ENCODE peak calls at places on chromosomes 1 and 21, in nine cellular contexts. One of them, this sample, is unnamed.

GRCh38 chr1:43991476-43992231 is at the start of gene CCDC24:
- DNase-seq in BJ: peak; percentile 40
- DNase-seq in K562: peak; percentile 94
- DNase-seq in CD8-positive, alpha-beta T cell: peak; percentile 84
- DNase-seq in IMR-90: peak; percentile 67
- DNase-seq in ascending aorta: peak; percentile 95
- DNase-seq in glutamatergic neuron: peak; percentile 67
- DNase-seq in brain microvascular endothelial cell: peak; percentile 54
- DNase-seq in dorsolateral prefrontal cortex: peak; percentile 86
- DNase-seq in this sample: peak; percentile 83

GRCh38 chr1:172948457-172948856 is 102.3 kb downstream of the TNFSF18 start:
- DNase-seq in CD8-positive, alpha-beta T cell: no peak
- DNase-seq in K562: no peak
- DNase-seq in dorsolateral prefrontal cortex: no peak
- DNase-seq in IMR-90: peak; percentile 96
- DNase-seq in brain microvascular endothelial cell: peak; percentile 92
- DNase-seq in glutamatergic neuron: no peak
- DNase-seq in ascending aorta: no peak
- DNase-seq in BJ: no peak
- DNase-seq in this sample: no peak

GRCh38 chr1:3678361-3679097 is 26.2 kb downstream of the TP73 start:
- DNase-seq in CD8-positive, alpha-beta T cell: no peak
- DNase-seq in dorsolateral prefrontal cortex: no peak
- DNase-seq in K562: no peak
- DNase-seq in ascending aorta: no peak
- DNase-seq in glutamatergic neuron: peak; percentile 17
- DNase-seq in brain microvascular endothelial cell: no peak
- DNase-seq in BJ: no peak
- DNase-seq in IMR-90: no peak
- DNase-seq in this sample: no peak

GRCh38 chr1:75234499-75235064 is 100.4 kb downstream of the LHX8 start:
- DNase-seq in dorsolateral prefrontal cortex: no peak
- DNase-seq in glutamatergic neuron: no peak
- DNase-seq in IMR-90: no peak
- DNase-seq in brain microvascular endothelial cell: no peak
- DNase-seq in BJ: no peak
- DNase-seq in ascending aorta: no peak
- DNase-seq in K562: no peak
- DNase-seq in CD8-positive, alpha-beta T cell: no peak
- DNase-seq in this sample: no peak

GRCh38 chr1:46508760-46509159 is 19.1 kb downstream of the DMBX1 start:
- DNase-seq in brain microvascular endothelial cell: no peak
- DNase-seq in BJ: no peak
- DNase-seq in CD8-positive, alpha-beta T cell: no peak
- DNase-seq in IMR-90: peak; percentile 15
- DNase-seq in glutamatergic neuron: no peak
- DNase-seq in K562: peak; percentile 86
- DNase-seq in ascending aorta: no peak
- DNase-seq in dorsolateral prefrontal cortex: no peak
- DNase-seq in this sample: no peak

GRCh38 chr1:47432071-47433036 is 5.5 kb upstream of the FOXD2 start:
- DNase-seq in ascending aorta: peak; percentile 89
- DNase-seq in brain microvascular endothelial cell: peak; percentile 85
- DNase-seq in IMR-90: peak; percentile 79
- DNase-seq in BJ: no peak
- DNase-seq in glutamatergic neuron: peak; percentile 90
- DNase-seq in dorsolateral prefrontal cortex: peak; percentile 74
- DNase-seq in CD8-positive, alpha-beta T cell: peak; percentile 73
- DNase-seq in K562: peak; percentile 71
- DNase-seq in this sample: peak; percentile 90

GRCh38 chr21:46118305-46118870 is 20.5 kb downstream of the COL6A2 start:
- DNase-seq in ascending aorta: peak; percentile 60
- DNase-seq in BJ: no peak
- DNase-seq in CD8-positive, alpha-beta T cell: no peak
- DNase-seq in glutamatergic neuron: no peak
- DNase-seq in dorsolateral prefrontal cortex: peak; percentile 14
- DNase-seq in K562: no peak
- DNase-seq in IMR-90: no peak
- DNase-seq in brain microvascular endothelial cell: no peak
- DNase-seq in this sample: peak; percentile 1

GRCh38 chr1:67724928-67725560 is 40.0 kb downstream of the GADD45A start:
- DNase-seq in brain microvascular endothelial cell: peak; percentile 92
- DNase-seq in BJ: peak; percentile 66
- DNase-seq in ascending aorta: no peak
- DNase-seq in IMR-90: peak; percentile 85
- DNase-seq in CD8-positive, alpha-beta T cell: no peak
- DNase-seq in K562: no peak
- DNase-seq in dorsolateral prefrontal cortex: no peak
- DNase-seq in glutamatergic neuron: no peak
- DNase-seq in this sample: no peak

GRCh38 chr1:212827377-212827776 is 20.1 kb downstream of the SPATA45 start:
- DNase-seq in BJ: no peak
- DNase-seq in dorsolateral prefrontal cortex: no peak
- DNase-seq in IMR-90: no peak
- DNase-seq in ascending aorta: no peak
- DNase-seq in brain microvascular endothelial cell: no peak
- DNase-seq in CD8-positive, alpha-beta T cell: no peak
- DNase-seq in glutamatergic neuron: no peak
- DNase-seq in K562: no peak
- DNase-seq in this sample: no peak

GRCh38 chr1:226129230-226129629 is 57.3 kb downstream of the ACBD3 start:
- DNase-seq in CD8-positive, alpha-beta T cell: no peak
- DNase-seq in IMR-90: no peak
- DNase-seq in K562: no peak
- DNase-seq in glutamatergic neuron: no peak
- DNase-seq in BJ: no peak
- DNase-seq in dorsolateral prefrontal cortex: no peak
- DNase-seq in brain microvascular endothelial cell: no peak
- DNase-seq in ascending aorta: no peak
- DNase-seq in this sample: no peak

GRCh38 chr1:28322209-28322608 is 6.6 kb upstream of the MED18 start:
- DNase-seq in IMR-90: no peak
- DNase-seq in dorsolateral prefrontal cortex: no peak
- DNase-seq in BJ: no peak
- DNase-seq in brain microvascular endothelial cell: no peak
- DNase-seq in K562: no peak
- DNase-seq in CD8-positive, alpha-beta T cell: no peak
- DNase-seq in glutamatergic neuron: no peak
- DNase-seq in ascending aorta: no peak
- DNase-seq in this sample: no peak

GRCh38 chr1:96080925-96081324 is 640.7 kb upstream of the PTBP2 start:
- DNase-seq in K562: no peak
- DNase-seq in CD8-positive, alpha-beta T cell: no peak
- DNase-seq in ascending aorta: no peak
- DNase-seq in dorsolateral prefrontal cortex: no peak
- DNase-seq in brain microvascular endothelial cell: no peak
- DNase-seq in glutamatergic neuron: no peak
- DNase-seq in BJ: no peak
- DNase-seq in IMR-90: peak; percentile 16
- DNase-seq in this sample: no peak
- TF ChIP-seq CTCF in K562: no peak
- TF ChIP-seq CTCF in CD8-positive, alpha-beta T cell: no peak
- TF ChIP-seq CTCF in ascending aorta: no peak
- TF ChIP-seq CTCF in dorsolateral prefrontal cortex: no peak
- TF ChIP-seq CTCF in brain microvascular endothelial cell: no peak
- TF ChIP-seq CTCF in glutamatergic neuron: no peak
- TF ChIP-seq CTCF in BJ: no peak
- TF ChIP-seq CTCF in IMR-90: peak; percentile 22
- TF ChIP-seq CTCF in this sample: no peak

GRCh38 chr1:33149453-33150190 is 32.2 kb downstream of the TRIM62 start:
- DNase-seq in CD8-positive, alpha-beta T cell: no peak
- DNase-seq in dorsolateral prefrontal cortex: no peak
- DNase-seq in K562: no peak
- DNase-seq in BJ: no peak
- DNase-seq in glutamatergic neuron: no peak
- DNase-seq in ascending aorta: no peak
- DNase-seq in IMR-90: no peak
- DNase-seq in brain microvascular endothelial cell: no peak
- DNase-seq in this sample: no peak

GRCh38 chr1:33146038-33146437 is 35.8 kb downstream of the TRIM62 start:
- DNase-seq in BJ: no peak
- DNase-seq in brain microvascular endothelial cell: no peak
- DNase-seq in dorsolateral prefrontal cortex: no peak
- DNase-seq in K562: no peak
- DNase-seq in IMR-90: no peak
- DNase-seq in glutamatergic neuron: no peak
- DNase-seq in ascending aorta: no peak
- DNase-seq in CD8-positive, alpha-beta T cell: no peak
- DNase-seq in this sample: no peak

GRCh38 chr1:33147275-33147996 is 34.4 kb downstream of the TRIM62 start:
- DNase-seq in brain microvascular endothelial cell: no peak
- DNase-seq in CD8-positive, alpha-beta T cell: no peak
- DNase-seq in K562: no peak
- DNase-seq in ascending aorta: no peak
- DNase-seq in glutamatergic neuron: no peak
- DNase-seq in dorsolateral prefrontal cortex: no peak
- DNase-seq in IMR-90: no peak
- DNase-seq in BJ: no peak
- DNase-seq in this sample: no peak

GRCh38 chr1:33148615-33149014 is 33.2 kb downstream of the TRIM62 start:
- DNase-seq in BJ: no peak
- DNase-seq in ascending aorta: no peak
- DNase-seq in dorsolateral prefrontal cortex: no peak
- DNase-seq in CD8-positive, alpha-beta T cell: no peak
- DNase-seq in brain microvascular endothelial cell: no peak
- DNase-seq in IMR-90: no peak
- DNase-seq in K562: no peak
- DNase-seq in glutamatergic neuron: no peak
- DNase-seq in this sample: no peak

DNA sequence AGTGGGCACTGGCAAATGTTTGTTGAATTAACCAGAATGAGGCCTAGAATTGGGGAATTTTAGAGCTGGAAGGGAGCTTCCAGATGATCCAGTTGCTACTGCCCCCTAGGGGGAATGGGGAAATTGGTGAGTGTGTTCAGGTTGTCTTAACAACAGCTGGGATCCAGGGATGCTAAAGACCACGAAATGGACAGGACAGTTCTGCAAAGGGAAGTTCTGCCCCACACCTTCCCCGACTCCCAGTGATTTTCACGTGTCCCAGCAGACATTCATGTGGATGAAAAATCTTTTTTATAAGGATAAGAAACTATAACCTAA is 33.9 kb downstream of the TRIM62 start:
- DNase-seq in K562: peak; percentile 46
- DNase-seq in IMR-90: peak; percentile 59
- DNase-seq in BJ: no peak
- DNase-seq in CD8-positive, alpha-beta T cell: no peak
- DNase-seq in dorsolateral prefrontal cortex: no peak
- DNase-seq in brain microvascular endothelial cell: peak; percentile 38
- DNase-seq in ascending aorta: no peak
- DNase-seq in glutamatergic neuron: no peak
- DNase-seq in this sample: no peak
- TF ChIP-seq CTCF in K562: peak; percentile 76
- TF ChIP-seq CTCF in IMR-90: peak; percentile 58
- TF ChIP-seq CTCF in BJ: peak; percentile 52
- TF ChIP-seq CTCF in CD8-positive, alpha-beta T cell: no peak
- TF ChIP-seq CTCF in dorsolateral prefrontal cortex: peak; percentile 26
- TF ChIP-seq CTCF in brain microvascular endothelial cell: peak; percentile 72
- TF ChIP-seq CTCF in ascending aorta: no peak
- TF ChIP-seq CTCF in glutamatergic neuron: peak; percentile 17
- TF ChIP-seq CTCF in this sample: peak; percentile 17

GRCh38 chr1:107532318-107532717 is 391.5 kb downstream of the NTNG1 start:
- DNase-seq in IMR-90: no peak
- DNase-seq in CD8-positive, alpha-beta T cell: no peak
- DNase-seq in brain microvascular endothelial cell: no peak
- DNase-seq in K562: no peak
- DNase-seq in ascending aorta: no peak
- DNase-seq in dorsolateral prefrontal cortex: no peak
- DNase-seq in glutamatergic neuron: peak; percentile 44
- DNase-seq in BJ: no peak
- DNase-seq in this sample: no peak
- TF ChIP-seq CTCF in IMR-90: no peak
- TF ChIP-seq CTCF in CD8-positive, alpha-beta T cell: no peak
- TF ChIP-seq CTCF in brain microvascular endothelial cell: no peak
- TF ChIP-seq CTCF in K562: no peak
- TF ChIP-seq CTCF in ascending aorta: no peak
- TF ChIP-seq CTCF in dorsolateral prefrontal cortex: no peak
- TF ChIP-seq CTCF in glutamatergic neuron: no peak
- TF ChIP-seq CTCF in BJ: no peak
- TF ChIP-seq CTCF in this sample: no peak

DNA sequence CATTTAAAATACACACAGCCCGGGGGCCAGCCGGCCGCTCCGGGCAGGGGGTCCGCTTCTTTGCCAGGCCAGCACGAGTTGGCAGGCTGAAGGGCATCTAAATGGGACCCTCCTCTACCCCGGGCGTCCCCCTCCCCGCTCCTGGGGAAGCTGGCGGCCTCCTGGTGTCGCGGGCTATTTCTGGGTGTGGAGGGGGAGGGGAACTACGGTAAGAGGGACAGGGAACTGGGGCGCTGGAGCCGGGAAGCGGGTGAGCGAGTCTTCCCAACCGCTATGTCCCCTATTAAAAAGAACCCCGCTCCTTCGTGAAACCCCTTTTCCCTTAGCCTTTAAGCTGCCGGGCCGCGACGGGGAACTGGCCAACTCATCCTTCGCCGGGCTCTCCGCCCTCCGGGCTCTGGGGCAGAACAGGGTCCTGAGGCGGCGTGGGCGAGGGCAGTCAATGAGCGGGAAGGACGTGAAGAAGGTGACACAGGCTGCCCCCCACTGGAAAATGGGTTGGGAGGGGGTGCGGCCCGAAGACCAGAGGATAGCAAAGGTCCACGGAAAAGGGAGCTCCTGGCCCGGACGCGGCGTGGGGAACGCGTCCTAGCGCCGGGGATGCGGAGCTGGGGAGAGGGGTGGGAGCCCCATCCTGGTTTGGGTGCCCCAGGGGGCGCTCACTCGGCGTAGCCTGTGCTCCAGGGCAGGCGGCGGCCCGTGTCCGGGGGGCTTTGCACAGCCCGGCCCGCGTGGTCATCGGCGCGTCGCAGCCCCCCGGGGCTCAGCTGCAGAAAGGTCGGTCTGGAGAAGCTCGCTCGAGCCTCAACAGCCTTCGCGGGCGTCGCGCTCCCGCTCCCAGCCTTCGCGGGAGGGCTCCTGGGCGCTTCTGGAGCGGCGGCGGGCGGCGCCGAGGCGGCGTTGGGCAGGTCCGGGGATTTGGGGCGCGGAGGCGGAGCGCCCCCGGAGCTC is 544 bp downstream of the PPM1J start:
- DNase-seq in BJ: no peak
- DNase-seq in CD8-positive, alpha-beta T cell: no peak
- DNase-seq in glutamatergic neuron: peak; percentile 52
- DNase-seq in K562: peak; percentile 45
- DNase-seq in brain microvascular endothelial cell: no peak
- DNase-seq in dorsolateral prefrontal cortex: no peak
- DNase-seq in ascending aorta: peak; percentile 73
- DNase-seq in IMR-90: no peak
- DNase-seq in this sample: peak; percentile 49
- TF ChIP-seq CTCF in BJ: peak; percentile 16
- TF ChIP-seq CTCF in CD8-positive, alpha-beta T cell: no peak
- TF ChIP-seq CTCF in glutamatergic neuron: no peak
- TF ChIP-seq CTCF in K562: no peak
- TF ChIP-seq CTCF in brain microvascular endothelial cell: peak; percentile 18
- TF ChIP-seq CTCF in dorsolateral prefrontal cortex: no peak
- TF ChIP-seq CTCF in ascending aorta: no peak
- TF ChIP-seq CTCF in IMR-90: no peak
- TF ChIP-seq CTCF in this sample: no peak

DNA sequence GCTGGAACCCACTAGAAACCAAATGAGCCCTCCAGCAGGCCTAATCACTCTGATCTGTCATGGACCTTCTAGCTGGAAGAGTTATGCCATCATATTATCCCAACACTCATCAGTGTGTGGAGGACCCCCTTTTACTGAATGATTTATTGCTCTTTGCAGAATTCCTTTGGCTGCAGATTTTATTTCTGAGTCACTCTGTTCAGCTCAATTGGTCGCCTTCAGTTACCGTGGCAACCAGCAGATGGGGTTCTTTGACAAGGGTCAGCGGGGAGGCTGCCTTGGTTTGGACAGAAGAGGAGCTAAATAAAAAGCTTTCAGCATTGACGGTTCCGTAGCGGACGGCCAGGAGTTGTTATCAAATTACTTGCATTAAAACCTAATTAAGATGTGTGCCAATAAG is 220.1 kb downstream of the SDCCAG8 start:
- DNase-seq in brain microvascular endothelial cell: peak; percentile 53
- DNase-seq in IMR-90: peak; percentile 64
- DNase-seq in dorsolateral prefrontal cortex: peak; percentile 78
- DNase-seq in glutamatergic neuron: peak; percentile 76
- DNase-seq in K562: peak; percentile 56
- DNase-seq in BJ: no peak
- DNase-seq in ascending aorta: no peak
- DNase-seq in CD8-positive, alpha-beta T cell: no peak
- DNase-seq in this sample: peak; percentile 62
- TF ChIP-seq CTCF in brain microvascular endothelial cell: peak; percentile 68
- TF ChIP-seq CTCF in IMR-90: peak; percentile 53
- TF ChIP-seq CTCF in dorsolateral prefrontal cortex: peak; percentile 68
- TF ChIP-seq CTCF in glutamatergic neuron: peak; percentile 16
- TF ChIP-seq CTCF in K562: peak; percentile 54
- TF ChIP-seq CTCF in BJ: no peak
- TF ChIP-seq CTCF in ascending aorta: no peak
- TF ChIP-seq CTCF in CD8-positive, alpha-beta T cell: no peak
- TF ChIP-seq CTCF in this sample: peak; percentile 30